ENCODE peak calls at places on chromosomes 4 and X, in four cellular contexts. One of them, this sample, is unnamed.

GRCh38 chrX:23764183-23764582 is 18.8 kb upstream of the SAT1 start:
- DNase-seq in heart right ventricle: no peak
- DNase-seq in heart left ventricle: no peak
- DNase-seq in naive thymus-derived CD4-positive, alpha-beta T cell: no peak
- DNase-seq in this sample: no peak

GRCh38 chr4:185020293-185020808 is 2.1 kb downstream of the HELT start:
- DNase-seq in naive thymus-derived CD4-positive, alpha-beta T cell: no peak
- DNase-seq in heart right ventricle: no peak
- DNase-seq in heart left ventricle: no peak
- DNase-seq in this sample: no peak

GRCh38 chrX:103017542-103017941 is 46.4 kb downstream of the BEX1 start:
- DNase-seq in heart left ventricle: no peak
- DNase-seq in heart right ventricle: no peak
- DNase-seq in naive thymus-derived CD4-positive, alpha-beta T cell: no peak
- DNase-seq in this sample: no peak

GRCh38 chr4:184384056-184384809 is 90.1 kb downstream of the IRF2 start:
- DNase-seq in heart right ventricle: no peak
- DNase-seq in heart left ventricle: no peak
- DNase-seq in naive thymus-derived CD4-positive, alpha-beta T cell: no peak
- DNase-seq in this sample: no peak

GRCh38 chrX:134636859-134637258 is 21.4 kb downstream of the PLAC1 start:
- DNase-seq in naive thymus-derived CD4-positive, alpha-beta T cell: no peak
- DNase-seq in heart right ventricle: no peak
- DNase-seq in heart left ventricle: no peak
- DNase-seq in this sample: no peak

GRCh38 chr4:159594576-159594975 is 491.7 kb downstream of the RAPGEF2 start:
- DNase-seq in heart right ventricle: no peak
- DNase-seq in naive thymus-derived CD4-positive, alpha-beta T cell: no peak
- DNase-seq in heart left ventricle: no peak
- DNase-seq in this sample: no peak

GRCh38 chrX:19715711-19716638 is 171.4 kb downstream of the SH3KBP1 start:
- DNase-seq in heart right ventricle: no peak
- DNase-seq in heart left ventricle: no peak
- DNase-seq in naive thymus-derived CD4-positive, alpha-beta T cell: no peak
- DNase-seq in this sample: no peak

GRCh38 chrX:122418758-122419157 is 765.3 kb upstream of the GRIA3 start:
- DNase-seq in naive thymus-derived CD4-positive, alpha-beta T cell: no peak
- DNase-seq in heart right ventricle: no peak
- DNase-seq in heart left ventricle: no peak
- DNase-seq in this sample: no peak

GRCh38 chr4:106062452-106062875 is 167.2 kb downstream of the NPNT start:
- DNase-seq in heart left ventricle: no peak
- DNase-seq in naive thymus-derived CD4-positive, alpha-beta T cell: no peak
- DNase-seq in heart right ventricle: no peak
- DNase-seq in this sample: no peak

GRCh38 chr4:127936974-127937373 is 28.0 kb downstream of the MFSD8 start:
- DNase-seq in heart right ventricle: no peak
- DNase-seq in naive thymus-derived CD4-positive, alpha-beta T cell: no peak
- DNase-seq in heart left ventricle: no peak
- DNase-seq in this sample: no peak

GRCh38 chr4:119041951-119042560 is 93.6 kb upstream of the MYOZ2 start:
- DNase-seq in heart left ventricle: peak; percentile 53
- DNase-seq in naive thymus-derived CD4-positive, alpha-beta T cell: no peak
- DNase-seq in heart right ventricle: no peak
- DNase-seq in this sample: no peak

GRCh38 chr4:90234916-90235547 is 107.8 kb downstream of the CCSER1 start:
- DNase-seq in naive thymus-derived CD4-positive, alpha-beta T cell: no peak
- DNase-seq in heart left ventricle: peak; percentile 63
- DNase-seq in heart right ventricle: peak; percentile 55
- DNase-seq in this sample: no peak

GRCh38 chrX:46577116-46578005 is 3.8 kb downstream of the CHST7 start:
- DNase-seq in heart right ventricle: no peak
- DNase-seq in heart left ventricle: no peak
- DNase-seq in naive thymus-derived CD4-positive, alpha-beta T cell: no peak
- DNase-seq in this sample: no peak

GRCh38 chrX:135698924-135699323 is 14.5 kb upstream of the CT45A1 start:
- DNase-seq in heart left ventricle: no peak
- DNase-seq in naive thymus-derived CD4-positive, alpha-beta T cell: no peak
- DNase-seq in heart right ventricle: no peak
- DNase-seq in this sample: no peak

GRCh38 chr4:74292111-74292870 is 16.0 kb upstream of the EPGN start:
- DNase-seq in naive thymus-derived CD4-positive, alpha-beta T cell: no peak
- DNase-seq in heart right ventricle: no peak
- DNase-seq in heart left ventricle: no peak
- DNase-seq in this sample: no peak

GRCh38 chr4:134695433-134695832 is 493.8 kb upstream of the PABPC4L start:
- DNase-seq in heart left ventricle: no peak
- DNase-seq in heart right ventricle: no peak
- DNase-seq in naive thymus-derived CD4-positive, alpha-beta T cell: no peak
- DNase-seq in this sample: no peak

GRCh38 chrX:25721564-25721963 is 416.6 kb upstream of the MAGEB18 start:
- DNase-seq in naive thymus-derived CD4-positive, alpha-beta T cell: no peak
- DNase-seq in heart right ventricle: no peak
- DNase-seq in heart left ventricle: no peak
- DNase-seq in this sample: no peak

GRCh38 chr4:78309352-78309751 is 242.2 kb upstream of the ANXA3 start:
- DNase-seq in heart right ventricle: no peak
- DNase-seq in heart left ventricle: no peak
- DNase-seq in naive thymus-derived CD4-positive, alpha-beta T cell: no peak
- DNase-seq in this sample: no peak

GRCh38 chr4:16289872-16290554 is 63.7 kb upstream of the TAPT1 start:
- DNase-seq in heart left ventricle: no peak
- DNase-seq in heart right ventricle: no peak
- DNase-seq in naive thymus-derived CD4-positive, alpha-beta T cell: no peak
- DNase-seq in this sample: no peak

GRCh38 chr4:111602848-111603247 is 542.4 kb upstream of the FAM241A start:
- DNase-seq in heart left ventricle: no peak
- DNase-seq in heart right ventricle: no peak
- DNase-seq in naive thymus-derived CD4-positive, alpha-beta T cell: no peak
- DNase-seq in this sample: no peak

GRCh38 chrX:97389761-97390192 is 506.1 kb downstream of the RPA4 start:
- DNase-seq in heart left ventricle: no peak
- DNase-seq in naive thymus-derived CD4-positive, alpha-beta T cell: no peak
- DNase-seq in heart right ventricle: no peak
- DNase-seq in this sample: no peak

GRCh38 chrX:107978707-107979307 is 3.4 kb downstream of the TEX13B start:
- DNase-seq in naive thymus-derived CD4-positive, alpha-beta T cell: no peak
- DNase-seq in heart left ventricle: no peak
- DNase-seq in heart right ventricle: no peak
- DNase-seq in this sample: no peak

GRCh38 chrX:119234931-119235555 is 1.0 kb upstream of the PGRMC1 start:
- DNase-seq in heart left ventricle: peak; percentile 21
- DNase-seq in heart right ventricle: peak; percentile 7
- DNase-seq in naive thymus-derived CD4-positive, alpha-beta T cell: no peak
- DNase-seq in this sample: no peak

GRCh38 chr4:47145630-47146029 is 114.3 kb downstream of the GABRB1 start:
- DNase-seq in heart left ventricle: no peak
- DNase-seq in heart right ventricle: no peak
- DNase-seq in naive thymus-derived CD4-positive, alpha-beta T cell: no peak
- DNase-seq in this sample: no peak

GRCh38 chrX:54640721-54641120 is 110.7 kb downstream of the GNL3L start:
- DNase-seq in naive thymus-derived CD4-positive, alpha-beta T cell: no peak
- DNase-seq in heart right ventricle: no peak
- DNase-seq in heart left ventricle: no peak
- DNase-seq in this sample: no peak

GRCh38 chr4:169345207-169345788 is 74.5 kb upstream of the SH3RF1 start:
- DNase-seq in heart left ventricle: no peak
- DNase-seq in heart right ventricle: no peak
- DNase-seq in naive thymus-derived CD4-positive, alpha-beta T cell: no peak
- DNase-seq in this sample: no peak

GRCh38 chr4:24274401-24275035 is 309.8 kb downstream of the DHX15 start:
- DNase-seq in heart left ventricle: no peak
- DNase-seq in naive thymus-derived CD4-positive, alpha-beta T cell: no peak
- DNase-seq in heart right ventricle: no peak
- DNase-seq in this sample: no peak

GRCh38 chr4:149029056-149029651 is 586.9 kb upstream of the NR3C2 start:
- DNase-seq in heart left ventricle: no peak
- DNase-seq in heart right ventricle: no peak
- DNase-seq in naive thymus-derived CD4-positive, alpha-beta T cell: no peak
- DNase-seq in this sample: no peak

GRCh38 chrX:109952050-109952449 is 50.9 kb upstream of the TMEM164 start:
- DNase-seq in naive thymus-derived CD4-positive, alpha-beta T cell: no peak
- DNase-seq in heart right ventricle: no peak
- DNase-seq in heart left ventricle: peak; percentile 21
- DNase-seq in this sample: no peak

GRCh38 chr4:173025131-173025530 is 143.5 kb upstream of the GALNT7 start:
- DNase-seq in heart right ventricle: no peak
- DNase-seq in naive thymus-derived CD4-positive, alpha-beta T cell: no peak
- DNase-seq in heart left ventricle: peak; percentile 28
- DNase-seq in this sample: no peak

GRCh38 chrX:125998432-125998831 is 167.7 kb downstream of the DCAF12L2 start:
- DNase-seq in heart left ventricle: no peak
- DNase-seq in heart right ventricle: no peak
- DNase-seq in naive thymus-derived CD4-positive, alpha-beta T cell: no peak
- DNase-seq in this sample: no peak

GRCh38 chr4:48194986-48195773 is 61.1 kb upstream of the TXK start:
- DNase-seq in heart right ventricle: no peak
- DNase-seq in naive thymus-derived CD4-positive, alpha-beta T cell: no peak
- DNase-seq in heart left ventricle: no peak
- DNase-seq in this sample: no peak

GRCh38 chr4:48191758-48192157 is 57.7 kb upstream of the TXK start:
- DNase-seq in naive thymus-derived CD4-positive, alpha-beta T cell: no peak
- DNase-seq in heart left ventricle: no peak
- DNase-seq in heart right ventricle: no peak
- DNase-seq in this sample: no peak

GRCh38 chr4:48193096-48193836 is 59.2 kb upstream of the TXK start:
- DNase-seq in heart right ventricle: no peak
- DNase-seq in naive thymus-derived CD4-positive, alpha-beta T cell: no peak
- DNase-seq in heart left ventricle: no peak
- DNase-seq in this sample: no peak

GRCh38 chr4:48195853-48196252 is 61.8 kb upstream of the TXK start:
- DNase-seq in heart right ventricle: no peak
- DNase-seq in heart left ventricle: no peak
- DNase-seq in naive thymus-derived CD4-positive, alpha-beta T cell: no peak
- DNase-seq in this sample: no peak

DNA sequence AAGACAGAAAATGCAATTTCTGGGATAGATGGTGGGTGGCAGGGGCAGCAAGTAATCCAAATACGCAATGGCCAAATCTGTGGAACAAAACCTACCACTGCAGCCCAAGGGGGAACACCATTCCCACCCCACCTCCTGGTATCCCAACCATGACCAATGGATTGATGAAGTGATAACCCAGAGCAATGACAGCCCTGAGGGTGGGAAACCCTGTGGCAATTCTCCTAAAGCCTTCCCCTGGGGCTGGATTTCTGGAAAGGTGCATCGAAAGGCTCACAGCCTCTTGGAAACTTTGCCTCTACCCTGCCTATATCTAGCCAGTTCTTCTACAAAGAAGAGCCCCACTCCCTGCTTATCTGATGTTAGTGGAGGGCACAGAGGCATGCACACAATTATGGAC is 59.9 kb upstream of the TXK start:
- DNase-seq in heart right ventricle: no peak
- DNase-seq in naive thymus-derived CD4-positive, alpha-beta T cell: no peak
- DNase-seq in heart left ventricle: no peak
- DNase-seq in this sample: no peak
- H3K4me1 ChIP-seq in heart right ventricle: no peaks in the 10 kb centered on the region
- H3K4me1 ChIP-seq in naive thymus-derived CD4-positive, alpha-beta T cell: no peaks in the 10 kb centered on the region
- H3K4me1 ChIP-seq in heart left ventricle: peaks cover 2% of the 10 kb centered on the region
- H3K4me1 ChIP-seq in this sample: no peaks in the 10 kb centered on the region

GRCh38 chr4:122328893-122329292 is 49.9 kb upstream of the ADAD1 start:
- DNase-seq in heart right ventricle: no peak
- DNase-seq in heart left ventricle: no peak
- DNase-seq in naive thymus-derived CD4-positive, alpha-beta T cell: no peak
- DNase-seq in this sample: no peak

GRCh38 chr4:122331195-122331594 is 47.6 kb upstream of the ADAD1 start:
- DNase-seq in naive thymus-derived CD4-positive, alpha-beta T cell: no peak
- DNase-seq in heart right ventricle: no peak
- DNase-seq in heart left ventricle: no peak
- DNase-seq in this sample: no peak

GRCh38 chr4:122329876-122330595 is 48.8 kb upstream of the ADAD1 start:
- DNase-seq in heart left ventricle: no peak
- DNase-seq in naive thymus-derived CD4-positive, alpha-beta T cell: no peak
- DNase-seq in heart right ventricle: no peak
- DNase-seq in this sample: no peak

DNA sequence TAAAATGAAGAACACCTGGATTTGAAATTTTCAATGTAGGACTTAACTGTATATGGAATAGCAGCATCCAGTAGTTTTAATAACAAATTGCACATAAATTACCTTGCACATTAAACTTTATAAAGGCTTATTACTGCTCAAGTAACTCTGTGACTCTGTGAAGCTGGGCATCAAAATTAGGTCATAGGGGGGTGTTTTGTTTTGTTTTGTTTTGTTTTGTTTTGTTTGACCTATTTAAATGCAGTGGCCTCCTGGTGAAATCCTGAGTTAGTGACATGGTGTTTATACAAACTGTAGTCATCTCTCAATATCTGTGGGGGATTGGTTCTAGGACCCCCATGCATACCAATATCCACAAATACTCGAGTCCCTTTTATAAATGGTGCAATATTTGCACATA is 51.9 kb upstream of the ADAD1 start:
- DNase-seq in naive thymus-derived CD4-positive, alpha-beta T cell: no peak
- DNase-seq in heart left ventricle: no peak
- DNase-seq in heart right ventricle: no peak
- DNase-seq in this sample: no peak
- H3K36me3 ChIP-seq in naive thymus-derived CD4-positive, alpha-beta T cell: peaks cover 36% of the 10 kb centered on the region
- H3K36me3 ChIP-seq in heart left ventricle: peaks cover 31% of the 10 kb centered on the region
- H3K36me3 ChIP-seq in heart right ventricle: peaks cover 99% of the 10 kb centered on the region
- H3K36me3 ChIP-seq in this sample: peaks cover 35% of the 10 kb centered on the region

GRCh38 chr4:104868533-104868932 is 278.1 kb upstream of the TET2 start:
- DNase-seq in heart right ventricle: no peak
- DNase-seq in heart left ventricle: no peak
- DNase-seq in naive thymus-derived CD4-positive, alpha-beta T cell: no peak
- DNase-seq in this sample: no peak
- H3K4me1 ChIP-seq in heart right ventricle: no peaks in the 10 kb centered on the region
- H3K4me1 ChIP-seq in heart left ventricle: no peaks in the 10 kb centered on the region
- H3K4me1 ChIP-seq in naive thymus-derived CD4-positive, alpha-beta T cell: no peaks in the 10 kb centered on the region
- H3K4me1 ChIP-seq in this sample: no peaks in the 10 kb centered on the region

GRCh38 chr4:153476829-153477574 is 10.8 kb downstream of the TMEM131L start:
- DNase-seq in heart right ventricle: no peak
- DNase-seq in naive thymus-derived CD4-positive, alpha-beta T cell: no peak
- DNase-seq in heart left ventricle: no peak
- DNase-seq in this sample: no peak

GRCh38 chr4:153483432-153484418 is 17.6 kb downstream of the TMEM131L start:
- DNase-seq in naive thymus-derived CD4-positive, alpha-beta T cell: no peak
- DNase-seq in heart right ventricle: no peak
- DNase-seq in heart left ventricle: no peak
- DNase-seq in this sample: no peak

GRCh38 chr4:153480704-153481103 is 14.5 kb downstream of the TMEM131L start:
- DNase-seq in heart right ventricle: no peak
- DNase-seq in naive thymus-derived CD4-positive, alpha-beta T cell: no peak
- DNase-seq in heart left ventricle: no peak
- DNase-seq in this sample: no peak

GRCh38 chr4:153481474-153481873 is 15.3 kb downstream of the TMEM131L start:
- DNase-seq in naive thymus-derived CD4-positive, alpha-beta T cell: no peak
- DNase-seq in heart left ventricle: no peak
- DNase-seq in heart right ventricle: no peak
- DNase-seq in this sample: no peak

DNA sequence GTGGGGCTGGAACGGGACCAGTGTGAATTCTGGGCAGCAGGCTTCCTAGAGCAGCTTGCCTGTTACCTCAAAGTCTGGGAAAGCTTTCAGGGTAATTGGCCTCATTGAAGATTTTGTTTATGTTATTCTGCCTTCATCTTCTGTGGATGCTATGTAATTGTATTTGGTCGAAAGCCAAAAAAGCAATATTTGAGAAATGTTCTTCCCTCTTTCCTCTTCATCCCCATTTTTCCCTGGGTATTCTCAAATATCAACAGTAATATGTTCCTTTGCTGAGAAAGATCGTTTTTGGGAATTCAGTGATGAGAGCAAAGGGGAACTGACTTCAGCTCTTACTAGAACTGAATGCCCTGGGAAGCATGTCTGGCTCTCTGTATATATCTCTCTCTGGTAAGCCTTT is 13.0 kb downstream of the TMEM131L start:
- DNase-seq in naive thymus-derived CD4-positive, alpha-beta T cell: no peak
- DNase-seq in heart right ventricle: no peak
- DNase-seq in heart left ventricle: no peak
- DNase-seq in this sample: no peak
- H3K36me3 ChIP-seq in naive thymus-derived CD4-positive, alpha-beta T cell: peaks cover 24% of the 10 kb centered on the region
- H3K36me3 ChIP-seq in heart right ventricle: peaks cover 24% of the 10 kb centered on the region
- H3K36me3 ChIP-seq in heart left ventricle: peaks cover 9% of the 10 kb centered on the region
- H3K36me3 ChIP-seq in this sample: peaks cover 17% of the 10 kb centered on the region